ENCODE peak calls at places on chromosomes 6 and 20, in seven cellular contexts. One of them, this sample, is unnamed.

GRCh38 chr6:154458565-154459475 is 51.7 kb downstream of the CNKSR3 start:
- DNase-seq in astrocyte: peak; percentile 68
- DNase-seq in mucosa of descending colon: no peak
- DNase-seq in SJSA1: no peak
- DNase-seq in activated CD4-positive, alpha-beta T cell treated with anti-CD3 and anti-CD28 coated beads, Interleukin-2, amount 50 U/mL, for 24 hours: no peak
- DNase-seq in body of pancreas: no peak
- DNase-seq in stimulated activated CD8-positive, alpha-beta memory T cell treated with anti-CD3 and anti-CD28 coated beads, Interleukin-12 subunit alpha, Interleukin-12 subunit beta, amount 100 ng/mL, for 1 hour: no peak
- DNase-seq in this sample: no peak

GRCh38 chr6:170480045-170480714 is 72.9 kb downstream of the PSMB1 start:
- DNase-seq in astrocyte: peak; percentile 2
- DNase-seq in mucosa of descending colon: no peak
- DNase-seq in SJSA1: no peak
- DNase-seq in activated CD4-positive, alpha-beta T cell treated with anti-CD3 and anti-CD28 coated beads, Interleukin-2, amount 50 U/mL, for 24 hours: no peak
- DNase-seq in body of pancreas: peak; percentile 53
- DNase-seq in stimulated activated CD8-positive, alpha-beta memory T cell treated with anti-CD3 and anti-CD28 coated beads, Interleukin-12 subunit alpha, Interleukin-12 subunit beta, amount 100 ng/mL, for 1 hour: no peak
- DNase-seq in this sample: no peak

GRCh38 chr6:21100959-21101358 is 492.6 kb upstream of the SOX4 start:
- DNase-seq in astrocyte: no peak
- DNase-seq in mucosa of descending colon: no peak
- DNase-seq in SJSA1: no peak
- DNase-seq in activated CD4-positive, alpha-beta T cell treated with anti-CD3 and anti-CD28 coated beads, Interleukin-2, amount 50 U/mL, for 24 hours: no peak
- DNase-seq in body of pancreas: no peak
- DNase-seq in stimulated activated CD8-positive, alpha-beta memory T cell treated with anti-CD3 and anti-CD28 coated beads, Interleukin-12 subunit alpha, Interleukin-12 subunit beta, amount 100 ng/mL, for 1 hour: no peak
- DNase-seq in this sample: no peak

GRCh38 chr20:35491823-35492222 is 36.4 kb downstream of the CEP250 start:
- DNase-seq in astrocyte: peak; percentile 61
- DNase-seq in mucosa of descending colon: no peak
- DNase-seq in SJSA1: no peak
- DNase-seq in activated CD4-positive, alpha-beta T cell treated with anti-CD3 and anti-CD28 coated beads, Interleukin-2, amount 50 U/mL, for 24 hours: no peak
- DNase-seq in body of pancreas: no peak
- DNase-seq in stimulated activated CD8-positive, alpha-beta memory T cell treated with anti-CD3 and anti-CD28 coated beads, Interleukin-12 subunit alpha, Interleukin-12 subunit beta, amount 100 ng/mL, for 1 hour: no peak
- DNase-seq in this sample: no peak

GRCh38 chr20:31494131-31494530 is 19.0 kb downstream of the REM1 start:
- DNase-seq in astrocyte: no peak
- DNase-seq in mucosa of descending colon: no peak
- DNase-seq in SJSA1: no peak
- DNase-seq in activated CD4-positive, alpha-beta T cell treated with anti-CD3 and anti-CD28 coated beads, Interleukin-2, amount 50 U/mL, for 24 hours: no peak
- DNase-seq in body of pancreas: no peak
- DNase-seq in stimulated activated CD8-positive, alpha-beta memory T cell treated with anti-CD3 and anti-CD28 coated beads, Interleukin-12 subunit alpha, Interleukin-12 subunit beta, amount 100 ng/mL, for 1 hour: no peak
- DNase-seq in this sample: peak; percentile 62

GRCh38 chr6:48825501-48826317 is 637.3 kb downstream of the MMUT start:
- DNase-seq in astrocyte: no peak
- DNase-seq in mucosa of descending colon: no peak
- DNase-seq in SJSA1: no peak
- DNase-seq in activated CD4-positive, alpha-beta T cell treated with anti-CD3 and anti-CD28 coated beads, Interleukin-2, amount 50 U/mL, for 24 hours: no peak
- DNase-seq in body of pancreas: no peak
- DNase-seq in stimulated activated CD8-positive, alpha-beta memory T cell treated with anti-CD3 and anti-CD28 coated beads, Interleukin-12 subunit alpha, Interleukin-12 subunit beta, amount 100 ng/mL, for 1 hour: no peak
- DNase-seq in this sample: peak; percentile 37

GRCh38 chr20:7155282-7155681 is 387.8 kb downstream of the BMP2 start:
- DNase-seq in astrocyte: no peak
- DNase-seq in mucosa of descending colon: no peak
- DNase-seq in SJSA1: no peak
- DNase-seq in activated CD4-positive, alpha-beta T cell treated with anti-CD3 and anti-CD28 coated beads, Interleukin-2, amount 50 U/mL, for 24 hours: no peak
- DNase-seq in body of pancreas: no peak
- DNase-seq in stimulated activated CD8-positive, alpha-beta memory T cell treated with anti-CD3 and anti-CD28 coated beads, Interleukin-12 subunit alpha, Interleukin-12 subunit beta, amount 100 ng/mL, for 1 hour: no peak
- DNase-seq in this sample: no peak

GRCh38 chr6:139014945-139015344 is 13.6 kb upstream of the ABRACL start:
- DNase-seq in astrocyte: no peak
- DNase-seq in mucosa of descending colon: no peak
- DNase-seq in SJSA1: no peak
- DNase-seq in activated CD4-positive, alpha-beta T cell treated with anti-CD3 and anti-CD28 coated beads, Interleukin-2, amount 50 U/mL, for 24 hours: no peak
- DNase-seq in body of pancreas: peak; percentile 87
- DNase-seq in stimulated activated CD8-positive, alpha-beta memory T cell treated with anti-CD3 and anti-CD28 coated beads, Interleukin-12 subunit alpha, Interleukin-12 subunit beta, amount 100 ng/mL, for 1 hour: no peak
- DNase-seq in this sample: no peak

GRCh38 chr6:117441824-117442264 is 16.1 kb upstream of the ROS1 start:
- DNase-seq in astrocyte: peak; percentile 73
- DNase-seq in mucosa of descending colon: no peak
- DNase-seq in SJSA1: no peak
- DNase-seq in activated CD4-positive, alpha-beta T cell treated with anti-CD3 and anti-CD28 coated beads, Interleukin-2, amount 50 U/mL, for 24 hours: no peak
- DNase-seq in body of pancreas: no peak
- DNase-seq in stimulated activated CD8-positive, alpha-beta memory T cell treated with anti-CD3 and anti-CD28 coated beads, Interleukin-12 subunit alpha, Interleukin-12 subunit beta, amount 100 ng/mL, for 1 hour: no peak
- DNase-seq in this sample: no peak

GRCh38 chr6:150128425-150128824 is 14.4 kb upstream of the PPP1R14C start:
- DNase-seq in astrocyte: no peak
- DNase-seq in mucosa of descending colon: no peak
- DNase-seq in SJSA1: no peak
- DNase-seq in activated CD4-positive, alpha-beta T cell treated with anti-CD3 and anti-CD28 coated beads, Interleukin-2, amount 50 U/mL, for 24 hours: no peak
- DNase-seq in body of pancreas: no peak
- DNase-seq in stimulated activated CD8-positive, alpha-beta memory T cell treated with anti-CD3 and anti-CD28 coated beads, Interleukin-12 subunit alpha, Interleukin-12 subunit beta, amount 100 ng/mL, for 1 hour: no peak
- DNase-seq in this sample: no peak

GRCh38 chr6:81683928-81684327 is 68.6 kb downstream of the TENT5A start:
- DNase-seq in astrocyte: peak; percentile 69
- DNase-seq in mucosa of descending colon: no peak
- DNase-seq in SJSA1: no peak
- DNase-seq in activated CD4-positive, alpha-beta T cell treated with anti-CD3 and anti-CD28 coated beads, Interleukin-2, amount 50 U/mL, for 24 hours: no peak
- DNase-seq in body of pancreas: no peak
- DNase-seq in stimulated activated CD8-positive, alpha-beta memory T cell treated with anti-CD3 and anti-CD28 coated beads, Interleukin-12 subunit alpha, Interleukin-12 subunit beta, amount 100 ng/mL, for 1 hour: no peak
- DNase-seq in this sample: no peak

GRCh38 chr6:130421567-130421966 is 55.8 kb downstream of the TMEM200A start:
- DNase-seq in astrocyte: peak; percentile 91
- DNase-seq in mucosa of descending colon: no peak
- DNase-seq in SJSA1: no peak
- DNase-seq in activated CD4-positive, alpha-beta T cell treated with anti-CD3 and anti-CD28 coated beads, Interleukin-2, amount 50 U/mL, for 24 hours: no peak
- DNase-seq in body of pancreas: no peak
- DNase-seq in stimulated activated CD8-positive, alpha-beta memory T cell treated with anti-CD3 and anti-CD28 coated beads, Interleukin-12 subunit alpha, Interleukin-12 subunit beta, amount 100 ng/mL, for 1 hour: no peak
- DNase-seq in this sample: no peak